ENCODE peak calls at places on chromosomes 11 and 22, in ten cellular contexts. R, I, Z, S, W, X, E, F, B and O are unnamed samples.

GRCh38 chr22:34068011-34068410 is 147.7 kb upstream of the LARGE1 start:
- DNase-seq in R (no peak), I (no peak), Z (no peak), S (no peak), W (no peak), X (no peak), E (no peak), F (no peak), B (no peak), O (no peak)

GRCh38 chr11:118396097-118396501 is 5.3 kb upstream of the ATP5MG start:
- DNase-seq in R (no peak), I (no peak), Z (no peak), S (no peak), W (no peak), X (no peak), E (no peak), F (no peak), B (no peak), O (no peak)

GRCh38 chr11:131999084-131999483 is 628.7 kb downstream of the NTM start:
- DNase-seq in R (no peak), I (no peak), Z (no peak), S (no peak), W (no peak), X (no peak), E (no peak), F (peak; percentile 24), B (no peak), O (no peak)

GRCh38 chr11:45097721-45098493 is 48.5 kb upstream of the PRDM11 start:
- DNase-seq in R (peak; percentile 52), I (no peak), Z (no peak), S (peak; percentile 65), W (peak; percentile 51), X (peak; percentile 69), E (no peak), F (no peak), B (peak; percentile 84), O (no peak)

GRCh38 chr22:30615543-30615954 is 8.6 kb downstream of the TCN2 start:
- DNase-seq in R (no peak), I (no peak), Z (no peak), S (no peak), W (no peak), X (no peak), E (no peak), F (no peak), B (no peak), O (no peak)

GRCh38 chr11:96338910-96339703 is 3.9 kb downstream of the MAML2 start:
- DNase-seq in R (no peak), I (no peak), Z (no peak), S (no peak), W (no peak), X (no peak), E (no peak), F (peak; percentile 78), B (peak; percentile 36), O (no peak)

GRCh38 chr22:45009881-45010531 is at the start of gene PHF21B:
- DNase-seq in R (peak; percentile 87), I (no peak), Z (peak; percentile 88), S (peak; percentile 56), W (no peak), X (peak; percentile 22), E (no peak), F (peak; percentile 83), B (peak; percentile 82), O (peak; percentile 72)

GRCh38 chr11:12502950-12503579 is 125.7 kb downstream of the PARVA start:
- DNase-seq in R (no peak), I (no peak), Z (no peak), S (no peak), W (no peak), X (no peak), E (no peak), F (no peak), B (no peak), O (no peak)

GRCh38 chr11:100080821-100081220 is 606.3 kb upstream of the ARHGAP42 start:
- DNase-seq in R (no peak), I (no peak), Z (no peak), S (no peak), W (no peak), X (no peak), E (no peak), F (no peak), B (no peak), O (no peak)

GRCh38 chr11:64112771-64113461 is 53.0 kb downstream of the MACROD1 start:
- DNase-seq in R (no peak), I (no peak), Z (no peak), S (no peak), W (no peak), X (no peak), E (no peak), F (no peak), B (no peak), O (no peak)

GRCh38 chr22:20884454-20884853 is 25.6 kb downstream of the SNAP29 start:
- DNase-seq in R (no peak), I (no peak), Z (no peak), S (no peak), W (no peak), X (no peak), E (no peak), F (no peak), B (no peak), O (no peak)

GRCh38 chr11:85823816-85824215 is 12.9 kb upstream of the SYTL2 start:
- DNase-seq in R (no peak), I (no peak), Z (no peak), S (no peak), W (no peak), X (no peak), E (peak; percentile 24), F (no peak), B (no peak), O (no peak)

GRCh38 chr11:28976801-28977145 is 868.6 kb downstream of the METTL15 start:
- DNase-seq in R (no peak), I (no peak), Z (no peak), S (no peak), W (no peak), X (peak; percentile 25), E (no peak), F (no peak), B (no peak), O (no peak)